ENCODE peak calls at places on chromosomes 4 and X, in five cellular contexts. Y, D, K, F and U are unnamed samples.

GRCh38 chr4:163380703-163381102 is 37.0 kb downstream of the NPY5R start:
- ATAC-seq in Y (peak), D (no peak), K (no peak), F (no peak), U (no peak)

GRCh38 chr4:83075696-83076095 is 38.8 kb downstream of the PLAC8 start:
- ATAC-seq in Y (no peak), D (no peak), K (no peak), F (no peak), U (no peak)

GRCh38 chrX:18672008-18672407 is at the start of gene RS1:
- ATAC-seq in Y (no peak), D (no peak), K (no peak), F (no peak), U (no peak)

GRCh38 chrX:46447384-46447783 is 97.8 kb downstream of the ZNF674 start:
- ATAC-seq in Y (no peak), D (no peak), K (peak), F (peak), U (no peak)

GRCh38 chrX:68684291-68684918 is 36.9 kb downstream of the STARD8 start:
- ATAC-seq in Y (peak), D (no peak), K (peak), F (no peak), U (no peak)

GRCh38 chr4:84545093-84545492 is 37.8 kb upstream of the CDS1 start:
- ATAC-seq in Y (peak), D (no peak), K (no peak), F (no peak), U (no peak)

GRCh38 chrX:136183175-136183574 is 35.8 kb downstream of the FHL1 start:
- ATAC-seq in Y (no peak), D (no peak), K (no peak), F (no peak), U (no peak)

GRCh38 chr4:56696056-56696455 is 15.0 kb upstream of the HOPX start:
- ATAC-seq in Y (peak), D (no peak), K (no peak), F (no peak), U (no peak)

GRCh38 chr4:105909699-105910340 is 14.5 kb downstream of the NPNT start:
- ATAC-seq in Y (peak), D (peak), K (no peak), F (no peak), U (no peak)

GRCh38 chr4:123234966-123235365 is 161.6 kb upstream of the SPRY1 start:
- ATAC-seq in Y (no peak), D (no peak), K (no peak), F (no peak), U (no peak)

GRCh38 chr4:153542131-153542530 is 76.0 kb downstream of the TMEM131L start:
- ATAC-seq in Y (no peak), D (no peak), K (peak), F (no peak), U (no peak)

GRCh38 chr4:180304321-180304720 is 1938.9 kb upstream of the TENM3 start:
- ATAC-seq in Y (no peak), D (no peak), K (no peak), F (no peak), U (no peak)

GRCh38 chr4:36747277-36748129 is 466.1 kb downstream of the DTHD1 start:
- ATAC-seq in Y (peak), D (no peak), K (no peak), F (no peak), U (peak)

GRCh38 chr4:42083816-42084215 is 68.6 kb downstream of the BEND4 start:
- ATAC-seq in Y (no peak), D (no peak), K (no peak), F (no peak), U (no peak)

GRCh38 chr4:144611850-144612249 is 34.1 kb upstream of the HHIP start:
- ATAC-seq in Y (peak), D (no peak), K (no peak), F (no peak), U (no peak)

GRCh38 chr4:153758688-153759406 is 977 bp downstream of the RNF175 start:
- ATAC-seq in Y (no peak), D (no peak), K (no peak), F (no peak), U (no peak)

GRCh38 chrX:19005909-19006308 is 22.0 kb upstream of the PHKA2 start:
- ATAC-seq in Y (no peak), D (peak), K (no peak), F (peak), U (no peak)

GRCh38 chrX:35665311-35665710 is 132.8 kb upstream of the MAGEB16 start:
- ATAC-seq in Y (no peak), D (no peak), K (no peak), F (no peak), U (no peak)

GRCh38 chr4:138910914-138911336 is 104.7 kb upstream of the NOCT start:
- ATAC-seq in Y (peak), D (peak), K (no peak), F (peak), U (peak)

GRCh38 chrX:13000311-13000811 is 25.5 kb downstream of the TMSB4X start:
- ATAC-seq in Y (peak), D (no peak), K (peak), F (no peak), U (peak)

GRCh38 chr4:95265814-95266740 is 282.7 kb downstream of the UNC5C start:
- ATAC-seq in Y (no peak), D (no peak), K (no peak), F (no peak), U (no peak)

GRCh38 chr4:98794565-98795205 is 134.2 kb downstream of the EIF4E start:
- ATAC-seq in Y (no peak), D (no peak), K (peak), F (no peak), U (no peak)

GRCh38 chr4:185966997-185967775 is 101.8 kb upstream of the TLR3 start:
- ATAC-seq in Y (no peak), D (no peak), K (no peak), F (no peak), U (no peak)

GRCh38 chrX:77389891-77390290 is 57.3 kb upstream of the FGF16 start:
- ATAC-seq in Y (no peak), D (no peak), K (no peak), F (no peak), U (no peak)

GRCh38 chrX:107766470-107767140 is 9.0 kb downstream of the TSC22D3 start:
- ATAC-seq in Y (peak), D (peak), K (no peak), F (no peak), U (no peak)

GRCh38 chrX:54843050-54843449 is 35.5 kb downstream of the MAGED2 start:
- ATAC-seq in Y (no peak), D (no peak), K (no peak), F (no peak), U (no peak)

GRCh38 chr4:108774809-108775530 is 12.1 kb upstream of the ETNPPL start:
- ATAC-seq in Y (peak), D (peak), K (no peak), F (peak), U (no peak)

GRCh38 chr4:3021627-3022026 is 52.7 kb downstream of the HTT-AS start:
- ATAC-seq in Y (no peak), D (no peak), K (peak), F (no peak), U (no peak)